ENCODE peak calls at places on chromosomes 13 and 19, in six cellular contexts. O, L, X, V, Q and E are unnamed samples.
A peak's percentile ranks its signal among the peaks of the same experiment; 100 is the strongest.

GRCh38 chr19:35264281-35265125 is 4.3 kb upstream of the USF2 start:
- DNase-seq in L (no peak), X (no peak), Q (no peak), O (no peak), V (no peak), E (peak; percentile 4)

GRCh38 chr13:111484959-111485358 is 164.5 kb downstream of the TEX29 start:
- DNase-seq in O (no peak), X (no peak), L (no peak), Q (no peak), V (no peak), E (no peak)

GRCh38 chr19:709196-709964 is 645 bp downstream of the PALM start:
- DNase-seq in V (no peak), L (no peak), X (no peak), Q (no peak), O (no peak), E (no peak)

GRCh38 chr13:91313103-91313502 is 34.4 kb upstream of the MIR17HG start:
- DNase-seq in L (no peak), V (no peak), O (no peak), X (no peak), Q (peak; percentile 6), E (no peak)

GRCh38 chr13:99883805-99884204 is 87.8 kb downstream of the ZIC5 start:
- DNase-seq in Q (no peak), L (no peak), O (no peak), X (no peak), V (no peak), E (no peak)

GRCh38 chr19:34962281-34962944 is 1.6 kb downstream of the ZNF792 start:
- DNase-seq in V (peak; percentile 23), X (peak; percentile 33), L (peak; percentile 35), Q (no peak), O (no peak), E (no peak)

GRCh38 chr13:113146750-113147149 is 11.7 kb upstream of the PROZ start:
- DNase-seq in Q (no peak), O (no peak), V (no peak), X (no peak), L (no peak), E (no peak)

GRCh38 chr19:36257512-36257876 is 42.6 kb downstream of the ZNF146 start:
- DNase-seq in X (no peak), O (no peak), Q (no peak), V (no peak), L (no peak), E (peak; percentile 61)

GRCh38 chr13:102584423-102584822 is 12.4 kb upstream of the TPP2 start:
- DNase-seq in X (no peak), L (no peak), Q (no peak), V (no peak), O (no peak), E (no peak)

GRCh38 chr19:4267901-4268815 is 10.9 kb upstream of the SHD start:
- DNase-seq in V (no peak), Q (no peak), O (no peak), L (no peak), X (no peak), E (no peak)

GRCh38 chr19:46000497-46001246 is 5.4 kb downstream of the CCDC61 start:
- DNase-seq in O (no peak), Q (no peak), X (peak; percentile 72), V (peak; percentile 67), L (no peak), E (peak; percentile 35)

GRCh38 chr13:43878897-43879322 is 630 bp downstream of the CCDC122 start:
- DNase-seq in X (peak; percentile 36), Q (peak; percentile 78), O (peak; percentile 26), L (peak; percentile 73), V (peak; percentile 19), E (peak; percentile 82)

GRCh38 chr19:12784871-12785430 is 6.3 kb upstream of the JUNB start:
- DNase-seq in V (no peak), X (peak; percentile 40), O (no peak), Q (no peak), L (no peak), E (no peak)

GRCh38 chr19:12786950-12787349 is 4.3 kb upstream of the JUNB start:
- DNase-seq in V (no peak), X (no peak), L (no peak), Q (no peak), O (no peak), E (peak; percentile 26)

GRCh38 chr19:12785431-12786011 is 5.8 kb upstream of the JUNB start:
- DNase-seq in O (no peak), Q (no peak), V (no peak), X (no peak), L (no peak), E (peak; percentile 55)

GRCh38 chr19:12787458-12787857 is 3.8 kb upstream of the JUNB start:
- DNase-seq in L (no peak), V (no peak), O (no peak), X (no peak), Q (no peak), E (no peak)

GRCh38 chr19:12786149-12786870 is 5.0 kb upstream of the JUNB start:
- DNase-seq in Q (no peak), V (no peak), X (no peak), L (peak; percentile 71), O (no peak), E (peak; percentile 59)
- H3K4me1 ChIP-seq in Q (peaks cover 46% of the 10 kb centered on the region), V (peaks cover 68% of the 10 kb centered on the region), X (peaks cover 71% of the 10 kb centered on the region), L (peaks cover 25% of the 10 kb centered on the region), O (peaks cover 53% of the 10 kb centered on the region), E (peaks cover 42% of the 10 kb centered on the region)

GRCh38 chr13:49214917-49215376 is 5.2 kb upstream of the MLNR start:
- DNase-seq in V (peak; percentile 11), Q (peak; percentile 6), L (peak; percentile 22), O (no peak), X (peak; percentile 9), E (peak; percentile 57)
- H3K4me1 ChIP-seq in V (peaks cover 8% of the 10 kb centered on the region), Q (no peaks in the 10 kb centered on the region), L (no peaks in the 10 kb centered on the region), O (no peaks in the 10 kb centered on the region), X (peaks cover 5% of the 10 kb centered on the region), E (peaks cover 10% of the 10 kb centered on the region)

GRCh38 chr19:41327499-41328156 is 17.7 kb downstream of the CCDC97 start:
- DNase-seq in Q (peak; percentile 69), L (peak; percentile 84), V (peak; percentile 72), X (peak; percentile 84), O (no peak), E (peak; percentile 64)
- H3K4me1 ChIP-seq in Q (peaks cover 48% of the 10 kb centered on the region), L (peaks cover 18% of the 10 kb centered on the region), V (peaks cover 63% of the 10 kb centered on the region), X (peaks cover 55% of the 10 kb centered on the region), O (peaks cover 35% of the 10 kb centered on the region), E (peaks cover 51% of the 10 kb centered on the region)

DNA sequence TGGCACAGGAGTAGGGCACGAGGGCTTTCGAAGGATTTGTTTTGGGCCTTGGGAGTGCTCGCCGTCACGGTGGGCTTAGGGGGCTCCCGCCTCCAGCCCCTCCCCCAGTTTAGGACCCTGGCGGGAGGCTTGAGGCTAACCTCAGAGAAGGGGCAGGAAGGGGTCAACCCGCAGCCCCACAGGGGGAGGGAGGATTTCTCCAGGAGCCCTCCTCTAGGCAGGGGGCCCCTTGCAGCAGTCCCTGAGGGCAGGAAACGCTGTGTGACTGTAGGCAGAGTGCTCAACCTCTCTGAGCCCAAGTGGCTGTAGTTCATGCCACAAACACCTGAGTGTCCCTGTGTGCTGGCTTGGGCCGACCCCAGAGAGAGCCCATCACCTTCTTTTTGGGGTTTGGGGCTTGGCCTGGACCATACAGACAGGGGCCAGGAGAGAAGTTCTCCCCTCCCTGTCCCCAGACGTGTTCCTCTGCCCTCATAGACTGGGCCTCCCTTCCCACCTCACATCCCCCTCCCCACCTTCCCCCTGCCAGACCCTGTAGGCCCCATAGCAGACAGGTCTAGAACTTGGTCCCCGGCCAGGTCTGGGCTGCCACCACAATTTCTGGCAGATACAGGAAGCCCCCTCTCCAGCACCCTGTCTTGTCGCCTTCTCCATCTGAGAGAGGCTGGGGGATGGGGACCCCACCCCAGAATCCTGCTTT is 8.1 kb downstream of the ISYNA1 start:
- DNase-seq in V (no peak), Q (no peak), X (no peak), L (no peak), O (no peak), E (peak; percentile 44)
- H3K4me1 ChIP-seq in V (peaks cover 59% of the 10 kb centered on the region), Q (peaks cover 34% of the 10 kb centered on the region), X (peaks cover 66% of the 10 kb centered on the region), L (peaks cover 34% of the 10 kb centered on the region), O (peaks cover 20% of the 10 kb centered on the region), E (peaks cover 49% of the 10 kb centered on the region)

DNA sequence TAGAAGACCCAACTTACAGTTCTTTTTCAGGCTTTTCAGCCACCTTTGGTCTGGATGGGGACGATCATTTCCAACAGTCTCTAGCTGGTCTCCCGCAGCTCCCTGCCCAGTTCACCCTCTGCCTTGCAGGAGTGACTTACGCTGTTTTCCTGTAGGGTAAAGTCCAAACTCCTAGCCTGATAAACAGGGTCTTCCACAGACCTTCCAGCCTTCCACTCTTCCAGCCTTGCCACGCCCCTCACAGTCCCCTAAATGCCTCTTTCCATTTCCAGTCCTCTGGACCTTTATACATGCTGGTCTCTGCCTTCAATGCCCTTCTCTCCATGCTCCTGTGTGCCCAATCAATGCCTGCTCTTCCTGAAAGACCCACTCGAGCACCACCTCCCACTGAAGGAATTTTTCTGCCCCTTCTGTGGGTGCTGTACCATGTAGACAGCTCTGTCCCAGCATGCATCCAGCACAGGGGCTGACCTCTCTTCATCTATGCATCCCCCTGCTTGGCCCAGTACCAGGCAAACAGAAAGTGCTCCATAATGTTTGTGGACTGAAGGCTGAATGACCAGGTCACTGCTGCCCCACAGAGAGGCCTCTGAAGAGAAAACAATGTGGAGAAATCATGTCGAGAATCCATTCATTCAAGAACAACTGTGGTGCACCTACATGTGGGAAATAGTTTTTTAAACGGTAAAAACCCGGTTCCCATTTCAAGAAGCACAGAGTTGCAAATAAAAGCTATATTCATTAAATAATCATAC is 4.6 kb downstream of the ATP7B start:
- DNase-seq in V (no peak), X (no peak), L (no peak), O (no peak), Q (no peak), E (no peak)
- H3K4me1 ChIP-seq in V (peaks cover 5% of the 10 kb centered on the region), X (peaks cover 5% of the 10 kb centered on the region), L (no peaks in the 10 kb centered on the region), O (no peaks in the 10 kb centered on the region), Q (peaks cover 4% of the 10 kb centered on the region), E (peaks cover 6% of the 10 kb centered on the region)

GRCh38 chr19:42475366-42475765 is 32.6 kb upstream of the CXCL17 start:
- DNase-seq in L (no peak), Q (no peak), V (no peak), O (no peak), X (no peak), E (no peak)
- H3K4me1 ChIP-seq in L (no peaks in the 10 kb centered on the region), Q (no peaks in the 10 kb centered on the region), V (peaks cover 2% of the 10 kb centered on the region), O (no peaks in the 10 kb centered on the region), X (no peaks in the 10 kb centered on the region), E (no peaks in the 10 kb centered on the region)